ENCODE peak calls at places on chromosomes 7 and 10, in four cellular contexts. D is heart right ventricle, Q is A549, U is adrenal gland. O is an unnamed sample.

GRCh38 chr10:24727811-24728210 is 4.1 kb upstream of the ARHGAP21 start:
- DNase-seq in D (no peak), Q (peak), U (no peak), O (no peak)

GRCh38 chr10:69769395-69769989 is 32.2 kb upstream of the COL13A1 start:
- DNase-seq in D (no peak), Q (peak), U (peak), O (no peak)

GRCh38 chr7:93055543-93056107 is 62.2 kb downstream of the SAMD9 start:
- DNase-seq in D (no peak), Q (peak), U (no peak), O (no peak)

GRCh38 chr10:127872871-127873600 is 19.7 kb downstream of the CLRN3 start:
- DNase-seq in D (no peak), Q (no peak), U (no peak), O (no peak)

GRCh38 chr10:130772676-130773075 is 538.8 kb downstream of the TCERG1L start:
- DNase-seq in D (no peak), Q (no peak), U (no peak), O (no peak)

GRCh38 chr7:102872460-102872859 is 40.3 kb upstream of the LRRC17 start:
- DNase-seq in D (no peak), Q (peak), U (no peak), O (no peak)

GRCh38 chr10:5873515-5873995 is 16.1 kb downstream of the ANKRD16 start:
- DNase-seq in D (peak), Q (peak), U (peak), O (peak)

GRCh38 chr7:49563693-49564378 is 209.6 kb upstream of the VWC2 start:
- DNase-seq in D (no peak), Q (no peak), U (no peak), O (no peak)

GRCh38 chr10:6123467-6124042 is 34.7 kb downstream of the RBM17 start:
- DNase-seq in D (no peak), Q (no peak), U (no peak), O (no peak)

GRCh38 chr10:122460891-122461293 is 461 bp upstream of the HTRA1 start:
- DNase-seq in D (no peak), Q (no peak), U (no peak), O (no peak)

GRCh38 chr10:7243873-7244272 is 167.0 kb downstream of the SFMBT2 start:
- DNase-seq in D (no peak), Q (no peak), U (no peak), O (no peak)

GRCh38 chr7:45181991-45182855 is 24.6 kb downstream of the RAMP3 start:
- DNase-seq in D (no peak), Q (no peak), U (no peak), O (no peak)

GRCh38 chr7:29345590-29345989 is 151.0 kb downstream of the CHN2 start:
- DNase-seq in D (peak), Q (peak), U (peak), O (no peak)

GRCh38 chr7:155618708-155619633 is 25.5 kb upstream of the RBM33 start:
- DNase-seq in D (no peak), Q (peak), U (no peak), O (no peak)

GRCh38 chr10:132457328-132458070 is 60.5 kb downstream of the PWWP2B start:
- DNase-seq in D (no peak), Q (peak), U (no peak), O (no peak)

GRCh38 chr7:69336976-69337375 is 261.3 kb upstream of the AUTS2 start:
- DNase-seq in D (no peak), Q (no peak), U (no peak), O (no peak)

GRCh38 chr7:23679898-23680416 is at the start of gene FAM221A:
- DNase-seq in D (peak), Q (peak), U (peak), O (peak)

GRCh38 chr10:47034511-47035051 is 123.4 kb downstream of the PTPN20 start:
- DNase-seq in D (no peak), Q (no peak), U (no peak), O (no peak)

GRCh38 chr10:111762114-111762513 is 421.5 kb downstream of the GPAM start:
- DNase-seq in D (no peak), Q (no peak), U (no peak), O (no peak)

GRCh38 chr7:140927351-140927750 is 2.6 kb upstream of the BRAF start:
- DNase-seq in D (no peak), Q (no peak), U (no peak), O (no peak)

GRCh38 chr7:36192050-36192824 is 39.2 kb downstream of the EEPD1 start:
- DNase-seq in D (no peak), Q (no peak), U (no peak), O (no peak)

GRCh38 chr10:90373911-90374310 is 483.9 kb downstream of the HTR7 start:
- DNase-seq in D (no peak), Q (no peak), U (no peak), O (no peak)

GRCh38 chr7:155576900-155577508 is 30.6 kb upstream of the CNPY1 start:
- DNase-seq in D (no peak), Q (no peak), U (no peak), O (no peak)

GRCh38 chr7:80078882-80079281 is 55.7 kb upstream of the GNAI1 start:
- DNase-seq in D (no peak), Q (no peak), U (no peak), O (no peak)

GRCh38 chr7:67918158-67918557 is 921.5 kb downstream of the TYW1 start:
- DNase-seq in D (no peak), Q (peak), U (no peak), O (no peak)

GRCh38 chr10:73597346-73597745 is 6.2 kb upstream of the USP54 start:
- DNase-seq in D (no peak), Q (no peak), U (no peak), O (no peak)

GRCh38 chr7:115748123-115748738 is 282.3 kb downstream of the TFEC start:
- DNase-seq in D (no peak), Q (peak), U (no peak), O (no peak)

GRCh38 chr7:41792099-41792498 is 89.2 kb upstream of the INHBA start:
- DNase-seq in D (no peak), Q (peak), U (no peak), O (no peak)

GRCh38 chr7:47647213-47647985 is 65.5 kb upstream of the TNS3 start:
- DNase-seq in D (no peak), Q (no peak), U (peak), O (no peak)

GRCh38 chr10:116694253-116694926 is 48.0 kb downstream of the HSPA12A start:
- DNase-seq in D (no peak), Q (no peak), U (no peak), O (no peak)

DNA sequence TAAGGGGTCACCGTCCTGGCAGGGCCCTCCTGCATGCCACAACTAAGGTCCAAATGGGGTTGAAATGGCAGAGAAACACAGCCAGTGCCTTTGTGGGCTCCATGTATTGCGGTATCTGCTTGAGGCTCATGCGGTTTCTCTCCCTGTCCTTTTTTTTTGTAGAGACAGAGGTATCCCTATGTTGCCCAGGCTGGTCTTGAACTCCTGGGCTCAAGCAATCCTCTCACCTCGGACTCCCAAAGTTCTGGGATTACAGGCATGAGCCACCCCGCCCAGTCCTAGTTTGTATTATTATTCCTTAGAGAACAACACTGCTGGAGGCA is 64.1 kb upstream of the WAPL start:
- DNase-seq in D (no peak), Q (no peak), U (no peak), O (no peak)
- TF ChIP-seq CTCF in D (no peak), Q (peak), U (no peak), O (peak)

GRCh38 chr7:16051561-16052280 is 365.2 kb upstream of the MEOX2 start:
- DNase-seq in D (no peak), Q (no peak), U (no peak), O (no peak)

GRCh38 chr7:16044620-16045019 is 358.1 kb upstream of the MEOX2 start:
- DNase-seq in D (no peak), Q (no peak), U (no peak), O (no peak)

GRCh38 chr7:16040381-16040780 is 353.9 kb upstream of the MEOX2 start:
- DNase-seq in D (no peak), Q (no peak), U (no peak), O (no peak)

GRCh38 chr7:16046045-16046444 is 359.6 kb upstream of the MEOX2 start:
- DNase-seq in D (no peak), Q (no peak), U (no peak), O (no peak)
- TF ChIP-seq CTCF in D (no peak), Q (no peak), U (no peak), O (no peak)

GRCh38 chr7:3923307-3923918 is 622.4 kb downstream of the SDK1 start:
- DNase-seq in D (no peak), Q (no peak), U (no peak), O (no peak)

GRCh38 chr7:3917466-3917865 is 616.4 kb downstream of the SDK1 start:
- DNase-seq in D (no peak), Q (no peak), U (no peak), O (no peak)

GRCh38 chr7:3918576-3918975 is 617.5 kb downstream of the SDK1 start:
- DNase-seq in D (no peak), Q (no peak), U (no peak), O (no peak)

GRCh38 chr7:3924277-3924676 is 623.2 kb downstream of the SDK1 start:
- DNase-seq in D (no peak), Q (no peak), U (no peak), O (no peak)

GRCh38 chr7:3922175-3922635 is 621.2 kb downstream of the SDK1 start:
- DNase-seq in D (peak), Q (peak), U (peak), O (peak)
- TF ChIP-seq CTCF in D (peak), Q (peak), U (peak), O (peak)

GRCh38 chr10:76080991-76081390 is 649.6 kb downstream of the LRMDA start:
- DNase-seq in D (no peak), Q (no peak), U (no peak), O (no peak)
- TF ChIP-seq CTCF in D (no peak), Q (no peak), U (no peak), O (no peak)

O was measured in neural crest cell.